ENCODE peak calls at places on chromosomes 3 and 15, in eight cellular contexts. One of them, this sample, is unnamed.

GRCh38 chr3:24202071-24202470 is 257.0 kb downstream of the NR1D2 start:
- DNase-seq in HCT116: no peak
- DNase-seq in hepatic stellate cell: no peak
- DNase-seq in activated CD4-positive, CD25-positive, alpha-beta regulatory T cell: no peak
- DNase-seq in amygdala: no peak
- DNase-seq in fibroblast of mammary gland: peak
- DNase-seq in stimulated activated naive CD4-positive, alpha-beta T cell: no peak
- DNase-seq in neural crest cell: no peak
- DNase-seq in this sample: no peak

GRCh38 chr3:20583648-20584047 is 397.6 kb upstream of the SGO1 start:
- DNase-seq in HCT116: no peak
- DNase-seq in hepatic stellate cell: no peak
- DNase-seq in activated CD4-positive, CD25-positive, alpha-beta regulatory T cell: no peak
- DNase-seq in amygdala: no peak
- DNase-seq in fibroblast of mammary gland: no peak
- DNase-seq in stimulated activated naive CD4-positive, alpha-beta T cell: no peak
- DNase-seq in neural crest cell: no peak
- DNase-seq in this sample: no peak

GRCh38 chr3:55189359-55189801 is 261.5 kb upstream of the LRTM1 start:
- DNase-seq in HCT116: no peak
- DNase-seq in hepatic stellate cell: peak
- DNase-seq in activated CD4-positive, CD25-positive, alpha-beta regulatory T cell: no peak
- DNase-seq in amygdala: no peak
- DNase-seq in fibroblast of mammary gland: peak
- DNase-seq in stimulated activated naive CD4-positive, alpha-beta T cell: no peak
- DNase-seq in neural crest cell: no peak
- DNase-seq in this sample: no peak

GRCh38 chr3:59313365-59313764 is 263.5 kb upstream of the CFAP20DC start:
- DNase-seq in HCT116: peak
- DNase-seq in hepatic stellate cell: peak
- DNase-seq in activated CD4-positive, CD25-positive, alpha-beta regulatory T cell: no peak
- DNase-seq in amygdala: no peak
- DNase-seq in fibroblast of mammary gland: peak
- DNase-seq in stimulated activated naive CD4-positive, alpha-beta T cell: no peak
- DNase-seq in neural crest cell: peak
- DNase-seq in this sample: peak

GRCh38 chr3:130963878-130964277 is 62.7 kb downstream of the ASTE1 start:
- DNase-seq in HCT116: peak
- DNase-seq in hepatic stellate cell: no peak
- DNase-seq in activated CD4-positive, CD25-positive, alpha-beta regulatory T cell: no peak
- DNase-seq in amygdala: no peak
- DNase-seq in fibroblast of mammary gland: peak
- DNase-seq in stimulated activated naive CD4-positive, alpha-beta T cell: no peak
- DNase-seq in neural crest cell: no peak
- DNase-seq in this sample: no peak

GRCh38 chr15:46151786-46152185 is 517.0 kb downstream of the SQOR start:
- DNase-seq in HCT116: no peak
- DNase-seq in hepatic stellate cell: no peak
- DNase-seq in activated CD4-positive, CD25-positive, alpha-beta regulatory T cell: no peak
- DNase-seq in amygdala: no peak
- DNase-seq in fibroblast of mammary gland: no peak
- DNase-seq in stimulated activated naive CD4-positive, alpha-beta T cell: no peak
- DNase-seq in neural crest cell: no peak
- DNase-seq in this sample: no peak

GRCh38 chr3:109413049-109413448 is 75.7 kb upstream of the DPPA4 start:
- DNase-seq in HCT116: no peak
- DNase-seq in hepatic stellate cell: no peak
- DNase-seq in activated CD4-positive, CD25-positive, alpha-beta regulatory T cell: no peak
- DNase-seq in amygdala: no peak
- DNase-seq in fibroblast of mammary gland: no peak
- DNase-seq in stimulated activated naive CD4-positive, alpha-beta T cell: no peak
- DNase-seq in neural crest cell: no peak
- DNase-seq in this sample: no peak

GRCh38 chr15:78341057-78341763 is 1.1 kb downstream of the CRABP1 start:
- DNase-seq in HCT116: no peak
- DNase-seq in hepatic stellate cell: no peak
- DNase-seq in activated CD4-positive, CD25-positive, alpha-beta regulatory T cell: no peak
- DNase-seq in amygdala: no peak
- DNase-seq in fibroblast of mammary gland: no peak
- DNase-seq in stimulated activated naive CD4-positive, alpha-beta T cell: no peak
- DNase-seq in neural crest cell: no peak
- DNase-seq in this sample: no peak

GRCh38 chr15:41513282-41514227 is at the start of gene LTK:
- DNase-seq in HCT116: peak
- DNase-seq in hepatic stellate cell: no peak
- DNase-seq in activated CD4-positive, CD25-positive, alpha-beta regulatory T cell: no peak
- DNase-seq in amygdala: no peak
- DNase-seq in fibroblast of mammary gland: no peak
- DNase-seq in stimulated activated naive CD4-positive, alpha-beta T cell: peak
- DNase-seq in neural crest cell: peak
- DNase-seq in this sample: no peak